ENCODE peak calls at places on chromosome 7, in nine cellular contexts. O is fibroblast of the aortic adventitia; G is cardiac fibroblast; H is nephron progenitor cell; Z is HCT116; E is CD8-positive, alpha-beta T cell; I is GM23338; S is stomach; B is CD14-positive monocyte. U is an unnamed sample.

GRCh38 chr7:139095194-139095659 is 14.3 kb downstream of the ZC3HAV1 start:
- DNase-seq in O (no peak), B (peak; percentile 50), G (no peak), I (no peak), Z (no peak), S (no peak), H (no peak), E (peak; percentile 88), U (no peak)

GRCh38 chr7:105854516-105854915 is 21.9 kb downstream of the ATXN7L1 start:
- DNase-seq in G (peak; percentile 18), O (no peak), S (no peak), H (no peak), E (no peak), Z (no peak), I (no peak), B (no peak), U (no peak)

GRCh38 chr7:30020535-30020934 is 6.0 kb downstream of the FKBP14 start:
- DNase-seq in S (no peak), H (no peak), B (no peak), G (no peak), O (no peak), E (no peak), I (no peak), Z (no peak), U (no peak)

GRCh38 chr7:88597941-88598425 is 161.5 kb upstream of the ZNF804B start:
- DNase-seq in O (no peak), I (no peak), E (no peak), Z (no peak), B (no peak), G (no peak), S (no peak), H (no peak), U (no peak)

GRCh38 chr7:85160223-85160622 is 26.6 kb downstream of the SEMA3D start:
- DNase-seq in G (no peak), H (no peak), I (no peak), O (peak; percentile 44), S (no peak), Z (no peak), B (no peak), E (no peak), U (no peak)

GRCh38 chr7:157302314-157302711 is 34.5 kb upstream of the DNAJB6 start:
- DNase-seq in I (peak; percentile 41), B (peak; percentile 95), G (peak; percentile 13), H (no peak), E (peak; percentile 92), Z (no peak), O (no peak), S (peak; percentile 56), U (no peak)

GRCh38 chr7:117072620-117073118 is 119.4 kb downstream of the ST7 start:
- DNase-seq in B (peak; percentile 49), O (peak; percentile 63), E (no peak), I (no peak), H (no peak), G (peak; percentile 55), Z (no peak), S (peak; percentile 84), U (no peak)

GRCh38 chr7:94492601-94493000 is 17.0 kb upstream of the CASD1 start:
- DNase-seq in S (no peak), E (no peak), H (no peak), O (no peak), Z (no peak), B (no peak), I (no peak), G (no peak), U (no peak)

GRCh38 chr7:121182902-121183301 is 145.9 kb upstream of the WNT16 start:
- DNase-seq in S (no peak), O (no peak), G (no peak), E (no peak), H (no peak), B (no peak), I (no peak), Z (no peak), U (no peak)

GRCh38 chr7:140928491-140929309 is 4.0 kb upstream of the BRAF start:
- DNase-seq in I (no peak), S (no peak), O (no peak), B (no peak), G (no peak), Z (no peak), E (no peak), H (no peak), U (no peak)

GRCh38 chr7:77439572-77439971 is 23.4 kb upstream of the GSAP start:
- DNase-seq in B (peak; percentile 61), Z (no peak), H (no peak), S (peak; percentile 49), G (peak; percentile 51), I (peak; percentile 20), E (no peak), O (peak; percentile 31), U (no peak)

GRCh38 chr7:127988743-127989142 is 42.5 kb downstream of the LRRC4 start:
- DNase-seq in H (no peak), O (no peak), I (no peak), E (no peak), S (no peak), Z (no peak), B (no peak), G (no peak), U (no peak)
- TF ChIP-seq CTCF in H (no peak), O (no peak), I (no peak), E (no peak), S (no peak), Z (no peak), B (no peak), G (no peak), U (no peak)

DNA sequence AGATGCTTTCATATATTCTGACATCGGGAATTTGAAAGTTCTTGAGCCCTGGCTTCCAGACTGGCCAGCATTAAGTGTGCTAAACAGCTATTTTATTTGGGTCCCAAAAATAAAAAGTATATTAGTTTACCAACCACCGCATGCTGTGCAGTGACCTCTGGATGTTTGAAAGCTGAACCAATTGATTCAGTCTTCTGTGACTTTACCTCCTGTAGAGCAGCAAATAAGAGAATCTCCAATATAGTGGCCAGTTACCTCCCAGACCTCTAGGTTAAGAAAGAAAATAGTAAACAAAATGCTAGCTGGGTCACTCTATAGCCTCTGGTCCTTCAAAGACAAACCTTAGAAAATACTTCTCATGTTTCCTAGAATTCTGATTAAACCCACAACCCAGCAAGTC is 424.6 kb upstream of the NFE2L3 start:
- DNase-seq in O (no peak), B (no peak), H (no peak), G (no peak), Z (no peak), E (no peak), I (no peak), S (no peak), U (no peak)
- TF ChIP-seq CTCF in O (no peak), B (no peak), H (no peak), G (no peak), Z (no peak), E (no peak), I (no peak), S (no peak), U (no peak)

GRCh38 chr7:6576024-6576866 is 1.0 kb upstream of the ZDHHC4 start:
- DNase-seq in O (no peak), I (peak; percentile 34), G (no peak), S (no peak), Z (no peak), H (no peak), E (no peak), B (no peak), U (no peak)
- TF ChIP-seq CTCF in O (no peak), I (peak; percentile 41), G (no peak), S (no peak), Z (no peak), H (no peak), E (no peak), B (no peak), U (no peak)

DNA sequence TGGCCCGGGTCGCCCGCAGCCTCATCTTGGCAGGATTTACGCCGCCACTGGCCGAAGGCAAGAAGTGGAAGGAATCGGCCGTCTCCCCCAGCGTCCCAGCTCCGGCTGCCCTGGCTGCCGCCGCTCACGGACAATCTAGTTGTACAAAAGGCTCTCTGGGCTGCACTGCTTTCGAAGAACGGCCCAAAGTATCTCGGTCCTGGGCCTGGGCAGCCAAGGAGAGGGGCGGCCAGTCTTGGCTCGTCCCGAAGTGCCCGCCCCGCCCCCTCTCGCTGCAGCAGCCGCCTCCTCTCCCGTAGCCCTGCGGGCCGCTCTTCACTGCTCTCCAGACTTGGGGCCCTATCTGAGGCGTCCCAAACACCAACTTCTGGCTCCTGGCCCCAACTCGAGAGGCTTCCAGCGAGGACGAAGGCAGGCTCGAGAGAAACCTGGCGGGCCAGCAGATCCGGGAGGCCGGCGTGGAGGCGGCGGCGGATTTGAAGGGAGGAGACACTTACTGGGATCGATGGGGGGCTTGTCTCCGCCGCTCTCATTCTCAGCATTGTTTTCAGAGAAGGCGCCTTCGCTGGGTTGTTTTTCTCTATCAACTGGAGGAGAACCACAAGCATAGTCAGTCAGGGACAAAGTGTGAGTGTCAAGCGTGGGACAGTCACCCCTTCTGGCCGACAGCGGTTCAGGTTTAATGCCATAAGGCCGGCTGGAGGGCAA is 802 bp downstream of the HOXA9 start:
- DNase-seq in G (no peak), O (no peak), E (no peak), B (peak; percentile 47), S (no peak), H (peak; percentile 62), I (peak; percentile 72), Z (no peak), U (peak; percentile 74)
- TF ChIP-seq CTCF in G (no peak), O (no peak), E (no peak), B (peak; percentile 5), S (no peak), H (no peak), I (no peak), Z (no peak), U (no peak)

U was measured in chondrocyte.